ENCODE peak calls at places on chromosomes 4 and X, in six cellular contexts. I is NB4; H is AG09309; T is endothelial cell; A is activated CD8-positive, alpha-beta T cell treated with anti-CD3 and anti-CD28 coated beads for 36 hours; N is H9. X is an unnamed sample.
A peak's percentile ranks its signal among the peaks of the same experiment; 100 is the strongest.

GRCh38 chr4:155444695-155445094 is 67.9 kb upstream of the MAP9 start:
- DNase-seq in I (no peak), H (no peak), T (no peak), A (no peak), N (no peak), X (no peak)

GRCh38 chrX:45710081-45710801 is 509.6 kb upstream of the DIPK2B start:
- DNase-seq in I (peak; percentile 25), H (peak; percentile 93), T (no peak), A (peak; percentile 80), N (no peak), X (peak; percentile 17)

GRCh38 chrX:8783100-8784098 is 17.8 kb downstream of the FAM9A start:
- DNase-seq in I (peak; percentile 38), H (no peak), T (peak; percentile 5), A (peak; percentile 59), N (peak; percentile 72), X (peak; percentile 50)

GRCh38 chrX:121649414-121649813 is 602.0 kb downstream of the GLUD2 start:
- DNase-seq in I (peak; percentile 1), H (no peak), T (no peak), A (no peak), N (no peak), X (peak; percentile 0)

GRCh38 chr4:152460488-152460887 is 75.4 kb downstream of the FBXW7 start:
- DNase-seq in I (peak; percentile 86), H (peak; percentile 54), T (no peak), A (no peak), N (no peak), X (peak; percentile 16)

GRCh38 chrX:40167240-40168182 is 69.8 kb upstream of the BCOR start:
- DNase-seq in I (no peak), H (no peak), T (peak; percentile 12), A (no peak), N (peak; percentile 84), X (no peak)

GRCh38 chrX:112678831-112679230 is 907 bp downstream of the LHFPL1 start:
- DNase-seq in I (no peak), H (no peak), T (no peak), A (no peak), N (no peak), X (peak; percentile 16)

GRCh38 chr4:110618091-110619000 is 4.5 kb downstream of the PITX2 start:
- DNase-seq in I (no peak), H (no peak), T (peak; percentile 46), A (no peak), N (peak; percentile 88), X (no peak)

GRCh38 chrX:118975831-118976598 is 1.6 kb downstream of the LONRF3 start:
- DNase-seq in I (peak; percentile 92), H (no peak), T (peak; percentile 38), A (peak; percentile 71), N (no peak), X (peak; percentile 30)

GRCh38 chrX:70132244-70132643 is 1.0 kb upstream of the IGBP1 start:
- DNase-seq in I (peak; percentile 40), H (no peak), T (no peak), A (no peak), N (no peak), X (no peak)

GRCh38 chr4:137238456-137238855 is 293.8 kb downstream of the PCDH18 start:
- DNase-seq in I (no peak), H (no peak), T (no peak), A (no peak), N (no peak), X (no peak)

GRCh38 chr4:38319456-38320348 is 344.3 kb upstream of the KLF3 start:
- DNase-seq in I (peak; percentile 95), H (peak; percentile 69), T (peak; percentile 100), A (peak; percentile 96), N (peak; percentile 91), X (peak; percentile 88)

GRCh38 chrX:12308420-12308819 is 170.1 kb downstream of the FRMPD4 start:
- DNase-seq in I (no peak), H (no peak), T (no peak), A (no peak), N (no peak), X (no peak)

GRCh38 chrX:9706426-9706825 is 59.2 kb downstream of the GPR143 start:
- DNase-seq in I (no peak), H (no peak), T (no peak), A (no peak), N (no peak), X (no peak)

GRCh38 chr4:155342142-155342541 is 34.6 kb downstream of the MAP9 start:
- DNase-seq in I (no peak), H (no peak), T (no peak), A (no peak), N (no peak), X (no peak)

GRCh38 chr4:145681956-145682355 is 2.0 kb downstream of the C4orf51 start:
- DNase-seq in I (no peak), H (no peak), T (no peak), A (no peak), N (no peak), X (no peak)

GRCh38 chr4:148487181-148487580 is 45.0 kb upstream of the NR3C2 start:
- DNase-seq in I (no peak), H (no peak), T (no peak), A (no peak), N (no peak), X (no peak)

GRCh38 chr4:181301735-181302380 is 941.3 kb upstream of the TENM3 start:
- DNase-seq in I (peak; percentile 54), H (peak; percentile 3), T (peak; percentile 39), A (peak; percentile 45), N (peak; percentile 57), X (peak; percentile 11)

GRCh38 chrX:45775462-45775861 is 574.8 kb upstream of the DIPK2B start:
- DNase-seq in I (no peak), H (peak; percentile 69), T (no peak), A (no peak), N (no peak), X (no peak)

GRCh38 chrX:771536-771935 is 140.9 kb downstream of the SHOX start:
- DNase-seq in I (no peak), H (no peak), T (no peak), A (no peak), N (no peak), X (no peak)

GRCh38 chrX:776529-777230 is 146.1 kb downstream of the SHOX start:
- DNase-seq in I (no peak), H (no peak), T (no peak), A (no peak), N (no peak), X (no peak)

GRCh38 chrX:773292-774025 is 142.9 kb downstream of the SHOX start:
- DNase-seq in I (no peak), H (no peak), T (no peak), A (no peak), N (no peak), X (no peak)

GRCh38 chrX:774536-774935 is 143.9 kb downstream of the SHOX start:
- DNase-seq in I (no peak), H (no peak), T (no peak), A (no peak), N (no peak), X (no peak)

GRCh38 chrX:776061-776460 is 145.5 kb downstream of the SHOX start:
- DNase-seq in I (no peak), H (no peak), T (no peak), A (no peak), N (no peak), X (no peak)
- TF ChIP-seq CTCF in I (no peak), H (no peak), T (no peak), A (no peak), N (no peak), X (no peak)

DNA sequence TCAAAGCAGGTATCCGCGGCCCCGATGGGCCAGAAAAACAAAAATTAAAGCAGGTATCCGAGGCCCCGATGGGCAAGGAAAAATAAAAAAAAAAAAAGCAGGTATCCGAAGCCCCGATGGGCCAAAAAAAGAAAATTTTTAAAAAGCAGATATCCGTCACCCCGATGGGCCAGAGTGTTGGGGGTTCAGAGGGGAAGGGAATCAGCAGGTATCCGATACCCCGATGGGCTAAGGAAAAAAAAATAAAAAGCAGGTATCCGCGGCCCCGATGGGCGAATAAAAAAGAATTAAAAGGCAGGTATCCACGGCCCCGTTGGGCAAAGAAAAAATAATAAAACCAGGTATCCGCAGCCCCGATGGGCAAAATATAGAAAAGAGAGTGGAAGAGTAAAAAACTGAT is 289.0 kb downstream of the CHIC1 start:
- DNase-seq in I (no peak), H (no peak), T (no peak), A (no peak), N (no peak), X (no peak)
- TF ChIP-seq CTCF in I (no peak), H (no peak), T (no peak), A (no peak), N (no peak), X (no peak)

GRCh38 chrX:131675596-131676194 is 131.8 kb downstream of the OR13H1 start:
- DNase-seq in I (peak; percentile 35), H (no peak), T (no peak), A (no peak), N (peak; percentile 27), X (peak; percentile 12)
- TF ChIP-seq CTCF in I (peak; percentile 60), H (peak; percentile 78), T (no peak), A (peak; percentile 13), N (peak; percentile 87), X (peak; percentile 19)

GRCh38 chr4:184234155-184234554 is 16.5 kb upstream of the ENPP6 start:
- DNase-seq in I (no peak), H (no peak), T (no peak), A (no peak), N (no peak), X (no peak)

GRCh38 chr4:184231573-184231972 is 13.9 kb upstream of the ENPP6 start:
- DNase-seq in I (no peak), H (no peak), T (no peak), A (no peak), N (no peak), X (no peak)

GRCh38 chr4:184235526-184235925 is 17.9 kb upstream of the ENPP6 start:
- DNase-seq in I (no peak), H (no peak), T (no peak), A (no peak), N (no peak), X (no peak)

GRCh38 chr4:184232212-184232611 is 14.5 kb upstream of the ENPP6 start:
- DNase-seq in I (no peak), H (no peak), T (no peak), A (no peak), N (no peak), X (no peak)

DNA sequence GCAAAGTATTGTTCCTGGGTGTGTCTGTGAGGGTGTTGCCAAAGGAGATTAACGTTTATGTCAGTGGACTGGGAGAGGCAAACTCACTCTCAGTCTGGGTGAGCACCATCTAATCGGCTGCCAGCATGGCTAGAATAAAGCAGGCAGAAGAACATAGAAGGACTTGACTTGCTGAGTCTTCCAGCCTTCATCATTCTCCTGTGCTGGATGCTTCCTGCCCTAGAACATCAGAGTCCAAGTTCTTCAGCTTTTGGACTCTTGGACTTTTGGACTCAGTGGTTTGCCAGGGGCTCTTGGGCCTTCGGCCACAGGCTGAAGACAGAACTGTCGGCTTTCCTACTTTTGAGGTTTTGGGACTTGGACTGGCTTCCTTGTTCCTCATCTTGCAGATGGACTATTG is 15.3 kb upstream of the ENPP6 start:
- DNase-seq in I (no peak), H (no peak), T (no peak), A (no peak), N (no peak), X (no peak)
- TF ChIP-seq CTCF in I (no peak), H (no peak), T (no peak), A (no peak), N (no peak), X (no peak)

GRCh38 chr4:26206981-26207380 is 113.8 kb upstream of the RBPJ start:
- DNase-seq in I (no peak), H (no peak), T (no peak), A (no peak), N (no peak), X (no peak)
- TF ChIP-seq CTCF in I (no peak), H (no peak), T (no peak), A (no peak), N (no peak), X (no peak)